ENCODE peak calls at places on chromosomes 13 and 19, in seven cellular contexts. J is GM06990; B is AG09319; K is effector memory CD4-positive, alpha-beta T cell; M is NCI-H1436; U is Right ventricle myocardium superior; E is CD8-positive, alpha-beta memory T cell. A is an unnamed sample.

GRCh38 chr19:33595783-33596182 is 26.0 kb upstream of the CHST8 start:
- DNase-seq in J (no peak), B (no peak), K (no peak), M (no peak), U (no peak), E (no peak), A (no peak)

GRCh38 chr13:50847501-50847900 is 4.0 kb upstream of the DLEU7 start:
- DNase-seq in J (no peak), B (no peak), K (no peak), M (no peak), U (no peak), E (no peak), A (no peak)

GRCh38 chr13:101408992-101409656 is 7.2 kb downstream of the NALCN start:
- DNase-seq in J (no peak), B (no peak), K (no peak), M (no peak), U (no peak), E (no peak), A (no peak)

GRCh38 chr19:53086949-53087348 is 16.3 kb downstream of the ZNF160 start:
- DNase-seq in J (no peak), B (no peak), K (no peak), M (no peak), U (peak), E (no peak), A (no peak)

GRCh38 chr19:50728084-50728737 is 5.0 kb downstream of the CLEC11A start:
- DNase-seq in J (peak), B (peak), K (no peak), M (no peak), U (peak), E (peak), A (peak)

GRCh38 chr13:105998233-105998550 is 537.3 kb downstream of the EFNB2 start:
- DNase-seq in J (no peak), B (no peak), K (no peak), M (no peak), U (no peak), E (no peak), A (no peak)

GRCh38 chr19:994516-994915 is 5.7 kb upstream of the GRIN3B start:
- DNase-seq in J (no peak), B (no peak), K (no peak), M (no peak), U (no peak), E (no peak), A (no peak)

GRCh38 chr19:34490141-34490766 is 8.7 kb downstream of the WTIP start:
- DNase-seq in J (no peak), B (no peak), K (no peak), M (no peak), U (no peak), E (no peak), A (no peak)

GRCh38 chr19:55451522-55452380 is 8.7 kb upstream of the SHISA7 start:
- DNase-seq in J (no peak), B (no peak), K (no peak), M (peak), U (no peak), E (no peak), A (no peak)

GRCh38 chr13:98798849-98799645 is 46.6 kb upstream of the SLC15A1 start:
- DNase-seq in J (no peak), B (peak), K (no peak), M (no peak), U (no peak), E (no peak), A (no peak)

GRCh38 chr19:6092329-6093286 is 17.7 kb downstream of the RFX2 start:
- DNase-seq in J (no peak), B (peak), K (no peak), M (peak), U (peak), E (no peak), A (no peak)

GRCh38 chr13:67139551-67139950 is 90.6 kb downstream of the PCDH9 start:
- DNase-seq in J (no peak), B (no peak), K (no peak), M (no peak), U (no peak), E (no peak), A (no peak)

GRCh38 chr19:39246951-39247669 is 1.5 kb downstream of the IFNL4 start:
- DNase-seq in J (peak), B (no peak), K (no peak), M (no peak), U (peak), E (no peak), A (peak)